ENCODE peak calls at places on chromosome 15, in nine cellular contexts. One of them, this sample, is unnamed.

GRCh38 chr15:39833515-39833981 is 50.9 kb upstream of the FSIP1 start:
- DNase-seq in stimulated activated CD8-positive, alpha-beta memory T cell treated with anti-CD3 and anti-CD28 coated beads, Interleukin-15, amount 100 ng/mL, for 24 hours: no peak
- DNase-seq in activated gamma-delta T cell treated with Interleukin-2 at 50 U/mL for 16 hours: no peak
- DNase-seq in CD4-positive, alpha-beta T cell: no peak
- DNase-seq in A549: no peak
- DNase-seq in left ventricle myocardium inferior: no peak
- DNase-seq in NCI-H1092 treated with DMSO at 0.1 percent for 48 hours: peak; percentile 28
- DNase-seq in K562: no peak
- DNase-seq in brain microvascular endothelial cell: no peak
- DNase-seq in this sample: no peak

GRCh38 chr15:50209804-50210203 is 27.8 kb downstream of the SLC27A2 start:
- DNase-seq in stimulated activated CD8-positive, alpha-beta memory T cell treated with anti-CD3 and anti-CD28 coated beads, Interleukin-15, amount 100 ng/mL, for 24 hours: no peak
- DNase-seq in activated gamma-delta T cell treated with Interleukin-2 at 50 U/mL for 16 hours: no peak
- DNase-seq in CD4-positive, alpha-beta T cell: no peak
- DNase-seq in A549: no peak
- DNase-seq in left ventricle myocardium inferior: no peak
- DNase-seq in NCI-H1092 treated with DMSO at 0.1 percent for 48 hours: no peak
- DNase-seq in K562: no peak
- DNase-seq in brain microvascular endothelial cell: no peak
- DNase-seq in this sample: no peak

GRCh38 chr15:32743411-32744145 is 25.8 kb downstream of the GREM1 start:
- DNase-seq in stimulated activated CD8-positive, alpha-beta memory T cell treated with anti-CD3 and anti-CD28 coated beads, Interleukin-15, amount 100 ng/mL, for 24 hours: no peak
- DNase-seq in activated gamma-delta T cell treated with Interleukin-2 at 50 U/mL for 16 hours: no peak
- DNase-seq in CD4-positive, alpha-beta T cell: no peak
- DNase-seq in A549: no peak
- DNase-seq in left ventricle myocardium inferior: no peak
- DNase-seq in NCI-H1092 treated with DMSO at 0.1 percent for 48 hours: peak; percentile 3
- DNase-seq in K562: no peak
- DNase-seq in brain microvascular endothelial cell: no peak
- DNase-seq in this sample: no peak

GRCh38 chr15:83581381-83581780 is 72.5 kb upstream of the ADAMTSL3 start:
- DNase-seq in stimulated activated CD8-positive, alpha-beta memory T cell treated with anti-CD3 and anti-CD28 coated beads, Interleukin-15, amount 100 ng/mL, for 24 hours: no peak
- DNase-seq in activated gamma-delta T cell treated with Interleukin-2 at 50 U/mL for 16 hours: no peak
- DNase-seq in CD4-positive, alpha-beta T cell: no peak
- DNase-seq in A549: no peak
- DNase-seq in left ventricle myocardium inferior: no peak
- DNase-seq in NCI-H1092 treated with DMSO at 0.1 percent for 48 hours: no peak
- DNase-seq in K562: no peak
- DNase-seq in brain microvascular endothelial cell: no peak
- DNase-seq in this sample: no peak

GRCh38 chr15:76339302-76340197 is 3.0 kb downstream of the ISL2 start:
- DNase-seq in stimulated activated CD8-positive, alpha-beta memory T cell treated with anti-CD3 and anti-CD28 coated beads, Interleukin-15, amount 100 ng/mL, for 24 hours: no peak
- DNase-seq in activated gamma-delta T cell treated with Interleukin-2 at 50 U/mL for 16 hours: no peak
- DNase-seq in CD4-positive, alpha-beta T cell: no peak
- DNase-seq in A549: no peak
- DNase-seq in left ventricle myocardium inferior: no peak
- DNase-seq in NCI-H1092 treated with DMSO at 0.1 percent for 48 hours: no peak
- DNase-seq in K562: no peak
- DNase-seq in brain microvascular endothelial cell: no peak
- DNase-seq in this sample: no peak

GRCh38 chr15:58185439-58185838 is 47.3 kb downstream of the AQP9 start:
- DNase-seq in stimulated activated CD8-positive, alpha-beta memory T cell treated with anti-CD3 and anti-CD28 coated beads, Interleukin-15, amount 100 ng/mL, for 24 hours: no peak
- DNase-seq in activated gamma-delta T cell treated with Interleukin-2 at 50 U/mL for 16 hours: no peak
- DNase-seq in CD4-positive, alpha-beta T cell: no peak
- DNase-seq in A549: no peak
- DNase-seq in left ventricle myocardium inferior: no peak
- DNase-seq in NCI-H1092 treated with DMSO at 0.1 percent for 48 hours: no peak
- DNase-seq in K562: no peak
- DNase-seq in brain microvascular endothelial cell: no peak
- DNase-seq in this sample: no peak

GRCh38 chr15:50353251-50353998 is 1.6 kb downstream of the GABPB1 start:
- DNase-seq in stimulated activated CD8-positive, alpha-beta memory T cell treated with anti-CD3 and anti-CD28 coated beads, Interleukin-15, amount 100 ng/mL, for 24 hours: no peak
- DNase-seq in activated gamma-delta T cell treated with Interleukin-2 at 50 U/mL for 16 hours: no peak
- DNase-seq in CD4-positive, alpha-beta T cell: no peak
- DNase-seq in A549: no peak
- DNase-seq in left ventricle myocardium inferior: no peak
- DNase-seq in NCI-H1092 treated with DMSO at 0.1 percent for 48 hours: no peak
- DNase-seq in K562: peak; percentile 26
- DNase-seq in brain microvascular endothelial cell: peak; percentile 53
- DNase-seq in this sample: no peak

GRCh38 chr15:28098766-28099554 is at the start of gene OCA2:
- DNase-seq in stimulated activated CD8-positive, alpha-beta memory T cell treated with anti-CD3 and anti-CD28 coated beads, Interleukin-15, amount 100 ng/mL, for 24 hours: no peak
- DNase-seq in activated gamma-delta T cell treated with Interleukin-2 at 50 U/mL for 16 hours: peak; percentile 51
- DNase-seq in CD4-positive, alpha-beta T cell: peak; percentile 40
- DNase-seq in A549: peak; percentile 40
- DNase-seq in left ventricle myocardium inferior: peak; percentile 53
- DNase-seq in NCI-H1092 treated with DMSO at 0.1 percent for 48 hours: peak; percentile 56
- DNase-seq in K562: peak; percentile 94
- DNase-seq in brain microvascular endothelial cell: no peak
- DNase-seq in this sample: peak; percentile 48

GRCh38 chr15:78907577-78907976 is 34.9 kb downstream of the MORF4L1 start:
- DNase-seq in stimulated activated CD8-positive, alpha-beta memory T cell treated with anti-CD3 and anti-CD28 coated beads, Interleukin-15, amount 100 ng/mL, for 24 hours: no peak
- DNase-seq in activated gamma-delta T cell treated with Interleukin-2 at 50 U/mL for 16 hours: no peak
- DNase-seq in CD4-positive, alpha-beta T cell: no peak
- DNase-seq in A549: no peak
- DNase-seq in left ventricle myocardium inferior: no peak
- DNase-seq in NCI-H1092 treated with DMSO at 0.1 percent for 48 hours: no peak
- DNase-seq in K562: no peak
- DNase-seq in brain microvascular endothelial cell: no peak
- DNase-seq in this sample: no peak

GRCh38 chr15:74253276-74253921 is 17.3 kb downstream of the CCDC33 start:
- DNase-seq in stimulated activated CD8-positive, alpha-beta memory T cell treated with anti-CD3 and anti-CD28 coated beads, Interleukin-15, amount 100 ng/mL, for 24 hours: no peak
- DNase-seq in activated gamma-delta T cell treated with Interleukin-2 at 50 U/mL for 16 hours: no peak
- DNase-seq in CD4-positive, alpha-beta T cell: no peak
- DNase-seq in A549: no peak
- DNase-seq in left ventricle myocardium inferior: no peak
- DNase-seq in NCI-H1092 treated with DMSO at 0.1 percent for 48 hours: no peak
- DNase-seq in K562: no peak
- DNase-seq in brain microvascular endothelial cell: no peak
- DNase-seq in this sample: no peak

GRCh38 chr15:32878342-32878741 is 160.5 kb downstream of the GREM1 start:
- DNase-seq in stimulated activated CD8-positive, alpha-beta memory T cell treated with anti-CD3 and anti-CD28 coated beads, Interleukin-15, amount 100 ng/mL, for 24 hours: no peak
- DNase-seq in activated gamma-delta T cell treated with Interleukin-2 at 50 U/mL for 16 hours: no peak
- DNase-seq in CD4-positive, alpha-beta T cell: no peak
- DNase-seq in A549: no peak
- DNase-seq in left ventricle myocardium inferior: no peak
- DNase-seq in NCI-H1092 treated with DMSO at 0.1 percent for 48 hours: no peak
- DNase-seq in K562: no peak
- DNase-seq in brain microvascular endothelial cell: no peak
- DNase-seq in this sample: no peak

GRCh38 chr15:99566157-99566900 is 545 bp downstream of the MEF2A start:
- DNase-seq in stimulated activated CD8-positive, alpha-beta memory T cell treated with anti-CD3 and anti-CD28 coated beads, Interleukin-15, amount 100 ng/mL, for 24 hours: no peak
- DNase-seq in activated gamma-delta T cell treated with Interleukin-2 at 50 U/mL for 16 hours: peak; percentile 10
- DNase-seq in CD4-positive, alpha-beta T cell: no peak
- DNase-seq in A549: no peak
- DNase-seq in left ventricle myocardium inferior: peak; percentile 50
- DNase-seq in NCI-H1092 treated with DMSO at 0.1 percent for 48 hours: no peak
- DNase-seq in K562: peak; percentile 42
- DNase-seq in brain microvascular endothelial cell: no peak
- DNase-seq in this sample: no peak

GRCh38 chr15:68366314-68366713 is 65.6 kb downstream of the ITGA11 start:
- DNase-seq in stimulated activated CD8-positive, alpha-beta memory T cell treated with anti-CD3 and anti-CD28 coated beads, Interleukin-15, amount 100 ng/mL, for 24 hours: no peak
- DNase-seq in activated gamma-delta T cell treated with Interleukin-2 at 50 U/mL for 16 hours: no peak
- DNase-seq in CD4-positive, alpha-beta T cell: no peak
- DNase-seq in A549: no peak
- DNase-seq in left ventricle myocardium inferior: no peak
- DNase-seq in NCI-H1092 treated with DMSO at 0.1 percent for 48 hours: no peak
- DNase-seq in K562: no peak
- DNase-seq in brain microvascular endothelial cell: no peak
- DNase-seq in this sample: no peak

GRCh38 chr15:70852501-70853269 is 1.3 kb downstream of the LARP6 start:
- DNase-seq in stimulated activated CD8-positive, alpha-beta memory T cell treated with anti-CD3 and anti-CD28 coated beads, Interleukin-15, amount 100 ng/mL, for 24 hours: no peak
- DNase-seq in activated gamma-delta T cell treated with Interleukin-2 at 50 U/mL for 16 hours: no peak
- DNase-seq in CD4-positive, alpha-beta T cell: no peak
- DNase-seq in A549: no peak
- DNase-seq in left ventricle myocardium inferior: no peak
- DNase-seq in NCI-H1092 treated with DMSO at 0.1 percent for 48 hours: no peak
- DNase-seq in K562: no peak
- DNase-seq in brain microvascular endothelial cell: peak; percentile 77
- DNase-seq in this sample: no peak

GRCh38 chr15:81301815-81302399 is 22.0 kb downstream of the STARD5 start:
- DNase-seq in stimulated activated CD8-positive, alpha-beta memory T cell treated with anti-CD3 and anti-CD28 coated beads, Interleukin-15, amount 100 ng/mL, for 24 hours: no peak
- DNase-seq in activated gamma-delta T cell treated with Interleukin-2 at 50 U/mL for 16 hours: no peak
- DNase-seq in CD4-positive, alpha-beta T cell: no peak
- DNase-seq in A549: no peak
- DNase-seq in left ventricle myocardium inferior: no peak
- DNase-seq in NCI-H1092 treated with DMSO at 0.1 percent for 48 hours: no peak
- DNase-seq in K562: no peak
- DNase-seq in brain microvascular endothelial cell: no peak
- DNase-seq in this sample: no peak

GRCh38 chr15:93121994-93122910 is 33.2 kb upstream of the RGMA start:
- DNase-seq in stimulated activated CD8-positive, alpha-beta memory T cell treated with anti-CD3 and anti-CD28 coated beads, Interleukin-15, amount 100 ng/mL, for 24 hours: no peak
- DNase-seq in activated gamma-delta T cell treated with Interleukin-2 at 50 U/mL for 16 hours: no peak
- DNase-seq in CD4-positive, alpha-beta T cell: no peak
- DNase-seq in A549: no peak
- DNase-seq in left ventricle myocardium inferior: peak; percentile 35
- DNase-seq in NCI-H1092 treated with DMSO at 0.1 percent for 48 hours: no peak
- DNase-seq in K562: no peak
- DNase-seq in brain microvascular endothelial cell: no peak
- DNase-seq in this sample: no peak

GRCh38 chr15:73237910-73238309 is 130.8 kb downstream of the HCN4 start:
- DNase-seq in stimulated activated CD8-positive, alpha-beta memory T cell treated with anti-CD3 and anti-CD28 coated beads, Interleukin-15, amount 100 ng/mL, for 24 hours: no peak
- DNase-seq in activated gamma-delta T cell treated with Interleukin-2 at 50 U/mL for 16 hours: no peak
- DNase-seq in CD4-positive, alpha-beta T cell: no peak
- DNase-seq in A549: no peak
- DNase-seq in left ventricle myocardium inferior: no peak
- DNase-seq in NCI-H1092 treated with DMSO at 0.1 percent for 48 hours: no peak
- DNase-seq in K562: no peak
- DNase-seq in brain microvascular endothelial cell: no peak
- DNase-seq in this sample: no peak

GRCh38 chr15:58981808-58982475 is 5.5 kb upstream of the RNF111 start:
- DNase-seq in stimulated activated CD8-positive, alpha-beta memory T cell treated with anti-CD3 and anti-CD28 coated beads, Interleukin-15, amount 100 ng/mL, for 24 hours: no peak
- DNase-seq in activated gamma-delta T cell treated with Interleukin-2 at 50 U/mL for 16 hours: no peak
- DNase-seq in CD4-positive, alpha-beta T cell: no peak
- DNase-seq in A549: no peak
- DNase-seq in left ventricle myocardium inferior: no peak
- DNase-seq in NCI-H1092 treated with DMSO at 0.1 percent for 48 hours: no peak
- DNase-seq in K562: no peak
- DNase-seq in brain microvascular endothelial cell: no peak
- DNase-seq in this sample: no peak

GRCh38 chr15:37995461-37996347 is 61.3 kb downstream of the TMCO5A start:
- DNase-seq in stimulated activated CD8-positive, alpha-beta memory T cell treated with anti-CD3 and anti-CD28 coated beads, Interleukin-15, amount 100 ng/mL, for 24 hours: no peak
- DNase-seq in activated gamma-delta T cell treated with Interleukin-2 at 50 U/mL for 16 hours: no peak
- DNase-seq in CD4-positive, alpha-beta T cell: no peak
- DNase-seq in A549: no peak
- DNase-seq in left ventricle myocardium inferior: no peak
- DNase-seq in NCI-H1092 treated with DMSO at 0.1 percent for 48 hours: no peak
- DNase-seq in K562: peak; percentile 11
- DNase-seq in brain microvascular endothelial cell: peak; percentile 60
- DNase-seq in this sample: no peak

GRCh38 chr15:76401285-76401684 is 64.7 kb downstream of the ISL2 start:
- DNase-seq in stimulated activated CD8-positive, alpha-beta memory T cell treated with anti-CD3 and anti-CD28 coated beads, Interleukin-15, amount 100 ng/mL, for 24 hours: no peak
- DNase-seq in activated gamma-delta T cell treated with Interleukin-2 at 50 U/mL for 16 hours: no peak
- DNase-seq in CD4-positive, alpha-beta T cell: no peak
- DNase-seq in A549: no peak
- DNase-seq in left ventricle myocardium inferior: no peak
- DNase-seq in NCI-H1092 treated with DMSO at 0.1 percent for 48 hours: peak; percentile 7
- DNase-seq in K562: no peak
- DNase-seq in brain microvascular endothelial cell: no peak
- DNase-seq in this sample: no peak

GRCh38 chr15:23835944-23836343 is 148.8 kb upstream of the NDN start:
- DNase-seq in stimulated activated CD8-positive, alpha-beta memory T cell treated with anti-CD3 and anti-CD28 coated beads, Interleukin-15, amount 100 ng/mL, for 24 hours: no peak
- DNase-seq in activated gamma-delta T cell treated with Interleukin-2 at 50 U/mL for 16 hours: no peak
- DNase-seq in CD4-positive, alpha-beta T cell: no peak
- DNase-seq in A549: no peak
- DNase-seq in left ventricle myocardium inferior: no peak
- DNase-seq in NCI-H1092 treated with DMSO at 0.1 percent for 48 hours: no peak
- DNase-seq in K562: no peak
- DNase-seq in brain microvascular endothelial cell: no peak
- DNase-seq in this sample: no peak

GRCh38 chr15:52259503-52259902 is 36.1 kb downstream of the MYO5C start:
- DNase-seq in stimulated activated CD8-positive, alpha-beta memory T cell treated with anti-CD3 and anti-CD28 coated beads, Interleukin-15, amount 100 ng/mL, for 24 hours: no peak
- DNase-seq in activated gamma-delta T cell treated with Interleukin-2 at 50 U/mL for 16 hours: no peak
- DNase-seq in CD4-positive, alpha-beta T cell: no peak
- DNase-seq in A549: no peak
- DNase-seq in left ventricle myocardium inferior: no peak
- DNase-seq in NCI-H1092 treated with DMSO at 0.1 percent for 48 hours: no peak
- DNase-seq in K562: no peak
- DNase-seq in brain microvascular endothelial cell: no peak
- DNase-seq in this sample: no peak

GRCh38 chr15:81113861-81114261 is 20.2 kb upstream of the CFAP161 start:
- DNase-seq in stimulated activated CD8-positive, alpha-beta memory T cell treated with anti-CD3 and anti-CD28 coated beads, Interleukin-15, amount 100 ng/mL, for 24 hours: no peak
- DNase-seq in activated gamma-delta T cell treated with Interleukin-2 at 50 U/mL for 16 hours: no peak
- DNase-seq in CD4-positive, alpha-beta T cell: no peak
- DNase-seq in A549: no peak
- DNase-seq in left ventricle myocardium inferior: no peak
- DNase-seq in NCI-H1092 treated with DMSO at 0.1 percent for 48 hours: no peak
- DNase-seq in K562: no peak
- DNase-seq in brain microvascular endothelial cell: peak; percentile 17
- DNase-seq in this sample: no peak

GRCh38 chr15:91537868-91538267 is 315.6 kb upstream of the SLCO3A1 start:
- DNase-seq in stimulated activated CD8-positive, alpha-beta memory T cell treated with anti-CD3 and anti-CD28 coated beads, Interleukin-15, amount 100 ng/mL, for 24 hours: no peak
- DNase-seq in activated gamma-delta T cell treated with Interleukin-2 at 50 U/mL for 16 hours: no peak
- DNase-seq in CD4-positive, alpha-beta T cell: no peak
- DNase-seq in A549: no peak
- DNase-seq in left ventricle myocardium inferior: no peak
- DNase-seq in NCI-H1092 treated with DMSO at 0.1 percent for 48 hours: peak; percentile 45
- DNase-seq in K562: no peak
- DNase-seq in brain microvascular endothelial cell: no peak
- DNase-seq in this sample: no peak

GRCh38 chr15:61146643-61147230 is 82.4 kb downstream of the RORA start:
- DNase-seq in stimulated activated CD8-positive, alpha-beta memory T cell treated with anti-CD3 and anti-CD28 coated beads, Interleukin-15, amount 100 ng/mL, for 24 hours: no peak
- DNase-seq in activated gamma-delta T cell treated with Interleukin-2 at 50 U/mL for 16 hours: no peak
- DNase-seq in CD4-positive, alpha-beta T cell: no peak
- DNase-seq in A549: no peak
- DNase-seq in left ventricle myocardium inferior: no peak
- DNase-seq in NCI-H1092 treated with DMSO at 0.1 percent for 48 hours: peak; percentile 46
- DNase-seq in K562: no peak
- DNase-seq in brain microvascular endothelial cell: no peak
- DNase-seq in this sample: no peak

This sample was measured in NCI-H510A.